ENCODE peak calls at places on chromosomes 13 and 19, in four cellular contexts. Y, L, T and X are unnamed samples.

GRCh38 chr13:31945202-31945978 is 86.2 kb upstream of the FRY start:
- DNase-seq in T (peak; percentile 81), L (no peak), Y (peak; percentile 27), X (peak; percentile 89)

GRCh38 chr13:49448753-49449152 is 4.7 kb downstream of the SETDB2 start:
- DNase-seq in Y (no peak), T (no peak), L (no peak), X (no peak)

GRCh38 chr13:82627183-82627582 is 1255.1 kb downstream of the SLITRK1 start:
- DNase-seq in T (peak; percentile 91), L (no peak), Y (no peak), X (no peak)

GRCh38 chr13:82717249-82717648 is 1165.0 kb downstream of the SLITRK1 start:
- DNase-seq in T (peak; percentile 59), Y (no peak), L (no peak), X (peak; percentile 56)

GRCh38 chr13:53137777-53138176 is 109.2 kb downstream of the OLFM4 start:
- DNase-seq in L (no peak), T (peak; percentile 86), Y (no peak), X (no peak)

GRCh38 chr13:70339738-70340137 is 231.5 kb upstream of the KLHL1 start:
- DNase-seq in Y (no peak), T (no peak), L (no peak), X (no peak)

GRCh38 chr13:49021953-49022352 is 46.2 kb downstream of the FNDC3A start:
- DNase-seq in T (no peak), Y (no peak), L (no peak), X (peak; percentile 49)

GRCh38 chr13:110137677-110138008 is 169.3 kb downstream of the COL4A1 start:
- DNase-seq in T (no peak), Y (peak; percentile 40), L (no peak), X (peak; percentile 26)

GRCh38 chr13:101706651-101707050 is 254.2 kb downstream of the ITGBL1 start:
- DNase-seq in L (no peak), Y (peak; percentile 8), T (peak; percentile 94), X (peak; percentile 69)

GRCh38 chr19:12665281-12665573 is 1.3 kb downstream of the MAN2B1 start:
- DNase-seq in Y (peak; percentile 58), L (no peak), T (no peak), X (no peak)

GRCh38 chr13:30409911-30410704 is 12.2 kb upstream of the UBE2L5 start:
- DNase-seq in T (peak; percentile 85), Y (no peak), L (no peak), X (no peak)

DNA sequence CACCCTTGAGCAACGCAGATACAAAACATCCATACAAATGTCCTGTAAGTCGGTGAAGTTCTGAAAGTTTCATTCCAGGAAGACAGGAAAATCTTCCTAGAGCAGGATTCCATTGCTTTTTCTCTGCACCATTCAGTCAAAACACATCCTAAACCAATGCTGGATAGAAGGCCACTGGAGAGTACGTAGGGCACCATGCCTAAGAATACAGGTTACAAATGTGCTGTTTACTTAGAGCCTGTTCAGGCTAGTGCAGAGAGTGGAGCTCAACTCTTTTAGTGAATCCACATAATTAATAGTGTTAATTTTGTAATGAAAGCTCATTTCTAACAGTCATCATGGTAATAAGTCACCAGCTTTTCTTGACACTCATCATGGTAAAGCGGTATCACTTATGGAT is 187.6 kb downstream of the NHLRC3 start:
- DNase-seq in L (no peak), T (no peak), Y (no peak), X (no peak)
- H3K4me3 ChIP-seq in L (no peak overlapping the region), T (no peak overlapping the region), Y (no peak overlapping the region), X (no peak overlapping the region)

GRCh38 chr19:47861630-47862029 is 2.6 kb downstream of the TPRX2 start:
- DNase-seq in T (no peak), L (no peak), Y (no peak), X (no peak)

GRCh38 chr19:47865166-47865565 is 6.1 kb downstream of the TPRX2 start:
- DNase-seq in Y (no peak), T (no peak), L (no peak), X (no peak)

GRCh38 chr19:47860602-47861297 is 1.7 kb downstream of the TPRX2 start:
- DNase-seq in L (no peak), T (no peak), Y (no peak), X (no peak)

DNA sequence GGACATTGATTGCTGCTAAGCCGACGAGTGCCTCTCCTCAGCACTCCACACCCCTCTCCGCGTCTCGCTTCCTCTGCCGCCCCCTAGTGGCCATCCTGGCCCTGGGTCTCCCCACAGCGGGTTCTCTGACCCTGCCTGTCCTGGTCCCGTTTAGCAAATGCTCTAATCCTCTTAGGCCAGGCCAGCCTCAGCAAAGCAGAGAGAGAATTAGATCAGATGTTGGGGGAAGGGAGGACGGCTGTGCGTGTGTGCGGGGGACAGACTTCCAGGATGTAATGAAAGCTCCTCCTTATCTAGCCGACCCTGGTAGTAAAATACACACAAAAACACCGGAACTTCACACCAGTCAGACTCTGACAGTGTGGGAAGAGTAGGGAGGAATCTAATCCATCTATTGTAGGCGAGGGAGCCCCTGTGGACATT is 4.5 kb downstream of the TPRX2 start:
- DNase-seq in T (peak; percentile 55), L (peak; percentile 11), Y (peak; percentile 84), X (no peak)
- TF ChIP-seq CTCF in T (peak; percentile 88), L (peak; percentile 88), Y (peak; percentile 96), X (peak; percentile 99)

GRCh38 chr19:49860716-49861100 is 6.7 kb downstream of the PNKP start:
- DNase-seq in L (no peak), Y (no peak), T (no peak), X (no peak)
- H3K36me3 ChIP-seq in L (peaks cover 60% of the 10 kb centered on the region), Y (no peaks in the 10 kb centered on the region), T (peaks cover 79% of the 10 kb centered on the region), X (peaks cover 14% of the 10 kb centered on the region)

GRCh38 chr13:59447846-59448620 is 715.7 kb downstream of the DIAPH3 start:
- DNase-seq in Y (no peak), L (no peak), T (peak; percentile 75), X (peak; percentile 67)

GRCh38 chr13:59447031-59447430 is 716.7 kb downstream of the DIAPH3 start:
- DNase-seq in Y (no peak), L (no peak), T (no peak), X (no peak)

GRCh38 chr13:59450218-59450617 is 713.5 kb downstream of the DIAPH3 start:
- DNase-seq in Y (no peak), L (no peak), T (no peak), X (no peak)

GRCh38 chr13:59452189-59452588 is 711.5 kb downstream of the DIAPH3 start:
- DNase-seq in T (no peak), L (no peak), Y (no peak), X (no peak)

DNA sequence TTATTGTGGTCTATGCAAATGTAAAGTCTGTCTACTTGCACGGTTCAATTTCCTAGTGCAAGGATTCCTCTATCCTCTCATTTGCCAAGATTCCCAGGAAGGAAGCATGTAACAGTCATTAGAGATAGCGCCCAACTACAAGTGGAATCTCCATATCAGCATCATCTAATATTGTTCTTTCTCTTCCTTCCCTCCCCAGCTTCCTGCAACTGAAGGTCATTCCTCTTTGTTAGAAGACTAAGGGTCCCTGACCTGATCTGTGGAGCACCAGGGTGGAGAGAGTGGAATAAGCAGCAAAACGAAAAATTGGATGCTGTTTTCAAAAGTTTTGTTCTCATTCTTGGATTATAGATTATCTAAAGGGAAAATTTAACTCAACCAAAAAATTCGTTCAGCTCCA is 714.0 kb downstream of the DIAPH3 start:
- DNase-seq in T (no peak), Y (no peak), L (no peak), X (no peak)
- H3K4me3 ChIP-seq in T (no peak overlapping the region), Y (no peak overlapping the region), L (no peak overlapping the region), X (no peak overlapping the region)

GRCh38 chr13:113208424-113209335 is at the start of gene PCID2:
- DNase-seq in T (peak; percentile 84), L (peak; percentile 68), Y (peak; percentile 91), X (peak; percentile 29)
- TF ChIP-seq CTCF in T (no peak), L (no peak), Y (no peak), X (no peak)

GRCh38 chr19:49687150-49687549 is 2.2 kb upstream of the ADM5 start:
- DNase-seq in Y (no peak), T (no peak), L (no peak), X (no peak)

GRCh38 chr19:49685845-49686332 is 3.5 kb upstream of the ADM5 start:
- DNase-seq in Y (no peak), L (no peak), T (no peak), X (no peak)

GRCh38 chr19:49687566-49688316 is 1.7 kb upstream of the ADM5 start:
- DNase-seq in Y (no peak), L (no peak), T (no peak), X (no peak)

GRCh38 chr19:49684983-49685553 is 4.3 kb upstream of the ADM5 start:
- DNase-seq in T (no peak), L (no peak), Y (no peak), X (no peak)

DNA sequence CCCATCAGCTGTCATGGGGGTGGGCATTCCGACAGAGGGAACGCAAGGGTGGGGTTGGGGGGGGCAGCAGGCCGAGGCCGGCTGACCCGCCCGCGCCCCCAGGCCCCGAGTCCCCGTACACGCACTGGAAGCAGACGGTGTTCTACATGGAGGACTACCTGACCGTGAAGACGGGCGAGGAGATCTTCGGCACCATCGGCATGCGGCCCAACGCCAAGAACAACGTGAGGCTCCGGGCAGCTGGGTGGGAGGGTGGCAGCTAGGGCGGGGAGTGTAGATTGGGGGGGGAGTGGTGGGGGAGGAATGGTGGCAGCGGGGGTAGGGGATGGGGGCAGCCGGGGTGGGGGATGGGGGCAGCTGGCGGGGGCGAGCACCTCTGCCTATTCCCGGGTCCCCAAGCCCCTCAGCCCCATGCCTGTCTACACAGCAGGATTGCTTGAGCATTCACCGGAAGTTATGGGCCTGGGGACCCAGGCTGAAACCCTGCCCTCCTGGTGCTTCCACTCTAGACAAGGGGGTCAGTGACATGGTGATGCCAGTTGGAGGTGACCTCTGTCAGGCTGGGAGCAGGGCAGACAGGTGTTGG is 2.8 kb upstream of the ADM5 start:
- DNase-seq in L (no peak), Y (no peak), T (no peak), X (no peak)
- H3K36me3 ChIP-seq in L (peaks cover 42% of the 10 kb centered on the region), Y (no peaks in the 10 kb centered on the region), T (peaks cover 49% of the 10 kb centered on the region), X (peaks cover 8% of the 10 kb centered on the region)

GRCh38 chr13:94233401-94233800 is 246.1 kb downstream of the DCT start:
- DNase-seq in L (no peak), Y (no peak), T (peak; percentile 96), X (peak; percentile 67)
- H3K4me3 ChIP-seq in L (peak overlapping the region; percentile 40), Y (no peak overlapping the region), T (no peak overlapping the region), X (no peak overlapping the region)

GRCh38 chr19:56654151-56654550 is 11.2 kb downstream of the SMIM17 start:
- DNase-seq in Y (no peak), L (no peak), T (no peak), X (no peak)
- TF ChIP-seq CTCF in Y (no peak), L (no peak), T (no peak), X (no peak)

GRCh38 chr13:68627377-68627776 is 1397.2 kb upstream of the PCDH9 start:
- DNase-seq in T (no peak), L (no peak), Y (no peak), X (no peak)
- H3K36me3 ChIP-seq in T (no peaks in the 10 kb centered on the region), L (no peaks in the 10 kb centered on the region), Y (no peaks in the 10 kb centered on the region), X (no peaks in the 10 kb centered on the region)